ENCODE peak calls at places on chromosomes 11 and 22, in five cellular contexts. S is spleen, D is IMR-90, E is A549, K is right lobe of liver. Q is an unnamed sample. For H3K4me1, the result is how much of the 10 kb centered on the place peaks cover.

GRCh38 chr11:95563859-95564258 is 225.7 kb downstream of the FAM76B start:
- DNase-seq in S (no peak), D (no peak), E (no peak), K (no peak), Q (no peak)

GRCh38 chr22:37559901-37560681 is at the start of gene CDC42EP1:
- DNase-seq in S (no peak), D (peak), E (no peak), K (peak), Q (peak)

GRCh38 chr11:88553204-88553603 is 215.7 kb upstream of the CTSC start:
- DNase-seq in S (no peak), D (peak), E (no peak), K (no peak), Q (no peak)

GRCh38 chr11:3894128-3894731 is 38.8 kb downstream of the STIM1 start:
- DNase-seq in S (peak), D (peak), E (no peak), K (no peak), Q (peak)

GRCh38 chr11:76654310-76654851 is 16.2 kb downstream of the LRRC32 start:
- DNase-seq in S (no peak), D (peak), E (no peak), K (no peak), Q (peak)

GRCh38 chr11:128624269-128625170 is 37.2 kb upstream of the ETS1 start:
- DNase-seq in S (peak), D (no peak), E (no peak), K (peak), Q (no peak)

GRCh38 chr11:43687120-43687791 is 6.7 kb downstream of the HSD17B12 start:
- DNase-seq in S (no peak), D (peak), E (no peak), K (peak), Q (no peak)

GRCh38 chr11:118938491-118939411 is 13.0 kb upstream of the BCL9L start:
- DNase-seq in S (no peak), D (peak), E (no peak), K (no peak), Q (peak)

GRCh38 chr11:8863838-8864237 is 47.2 kb upstream of the AKIP1 start:
- DNase-seq in S (no peak), D (peak), E (no peak), K (no peak), Q (peak)

GRCh38 chr11:31237819-31238771 is 131.4 kb downstream of the DCDC1 start:
- DNase-seq in S (no peak), D (no peak), E (no peak), K (no peak), Q (no peak)

GRCh38 chr22:19986410-19987341 is 29.9 kb downstream of the ARVCF start:
- DNase-seq in S (peak), D (peak), E (peak), K (peak), Q (peak)

GRCh38 chr11:65047581-65048422 is 6.8 kb downstream of the SAC3D1 start:
- DNase-seq in S (peak), D (no peak), E (no peak), K (no peak), Q (peak)

GRCh38 chr22:36449776-36450175 is 31.7 kb downstream of the TXN2 start:
- DNase-seq in S (peak), D (no peak), E (no peak), K (no peak), Q (no peak)
- H3K4me1 ChIP-seq in S (half or more), D (under half), E (under half), K (under half), Q (under half)

GRCh38 chr22:43090130-43090789 is 1.1 kb upstream of the TTLL1 start:
- DNase-seq in S (no peak), D (peak), E (peak), K (peak), Q (peak)

GRCh38 chr22:43085658-43086606 is 3.3 kb downstream of the TTLL1 start:
- DNase-seq in S (no peak), D (no peak), E (no peak), K (no peak), Q (no peak)

GRCh38 chr22:43092085-43092484 is 2.9 kb upstream of the TTLL1 start:
- DNase-seq in S (no peak), D (peak), E (no peak), K (no peak), Q (no peak)

GRCh38 chr22:43088616-43088978 is 594 bp downstream of the TTLL1 start:
- DNase-seq in S (no peak), D (no peak), E (no peak), K (no peak), Q (peak)

GRCh38 chr22:43088979-43089717 is at the start of gene TTLL1:
- DNase-seq in S (peak), D (peak), E (peak), K (peak), Q (peak)
- TF ChIP-seq CTCF in S (no peak), D (no peak), E (no peak), K (no peak), Q (peak)

DNA sequence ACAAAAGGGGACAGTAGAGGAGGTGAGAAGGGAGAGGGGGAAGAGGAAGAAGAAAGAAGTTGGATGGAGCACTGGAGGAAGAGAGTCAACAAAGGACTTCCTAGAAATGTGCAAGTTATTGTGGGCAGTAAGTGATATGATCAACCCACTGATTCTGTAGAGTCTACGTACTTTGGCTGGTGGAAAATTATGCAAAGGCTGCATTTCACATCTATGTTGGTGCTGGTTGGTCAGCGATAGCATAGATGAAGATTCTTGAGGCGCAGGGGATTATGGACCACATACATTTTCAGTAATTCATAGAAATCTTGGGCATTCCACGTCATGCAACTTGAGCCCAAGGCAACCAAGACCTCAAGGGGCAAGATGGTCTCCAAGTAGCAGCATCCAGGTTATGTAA is 12.6 kb upstream of the BIRC3 start:
- DNase-seq in S (no peak), D (no peak), E (no peak), K (no peak), Q (no peak)
- H3K4me1 ChIP-seq in S (under half), D (under half), E (under half), K (under half), Q (under half)

GRCh38 chr11:114942207-114942606 is 263.9 kb downstream of the NXPE2 start:
- DNase-seq in S (no peak), D (no peak), E (no peak), K (no peak), Q (no peak)
- TF ChIP-seq CTCF in S (no peak), D (no peak), E (no peak), K (no peak), Q (no peak)

GRCh38 chr22:25706197-25706596 is 35.8 kb upstream of the MYO18B start:
- DNase-seq in S (no peak), D (no peak), E (no peak), K (no peak), Q (no peak)
- H3K4me1 ChIP-seq in S (under half), D (under half), E (under half), K (under half), Q (under half)